ENCODE peak calls at places on chromosomes 16 and 17, in seven cellular contexts. One of them, this sample, is unnamed.

GRCh38 chr16:8919089-8919933 is 37.2 kb downstream of the LITAFD start:
- DNase-seq in fibroblast of lung: no peak
- DNase-seq in AG04450: no peak
- DNase-seq in heart left ventricle: no peak
- DNase-seq in kidney epithelial cell: no peak
- DNase-seq in pancreas: no peak
- DNase-seq in CD8-positive, alpha-beta T cell: no peak
- DNase-seq in this sample: no peak

GRCh38 chr17:10050597-10051101 is 145.6 kb upstream of the RCVRN start:
- DNase-seq in fibroblast of lung: no peak
- DNase-seq in heart left ventricle: peak; percentile 70
- DNase-seq in AG04450: peak; percentile 34
- DNase-seq in pancreas: no peak
- DNase-seq in CD8-positive, alpha-beta T cell: no peak
- DNase-seq in kidney epithelial cell: no peak
- DNase-seq in this sample: no peak

GRCh38 chr17:41416478-41416877 is 7.9 kb downstream of the KRT37 start:
- DNase-seq in heart left ventricle: no peak
- DNase-seq in fibroblast of lung: no peak
- DNase-seq in AG04450: no peak
- DNase-seq in pancreas: no peak
- DNase-seq in kidney epithelial cell: no peak
- DNase-seq in CD8-positive, alpha-beta T cell: no peak
- DNase-seq in this sample: no peak

GRCh38 chr17:80843741-80844156 is 147.9 kb upstream of the CHMP6 start:
- DNase-seq in fibroblast of lung: no peak
- DNase-seq in AG04450: no peak
- DNase-seq in pancreas: no peak
- DNase-seq in kidney epithelial cell: no peak
- DNase-seq in heart left ventricle: no peak
- DNase-seq in CD8-positive, alpha-beta T cell: no peak
- DNase-seq in this sample: no peak

GRCh38 chr17:6457688-6458190 is 13.5 kb downstream of the PIMREG start:
- DNase-seq in AG04450: no peak
- DNase-seq in pancreas: no peak
- DNase-seq in fibroblast of lung: no peak
- DNase-seq in kidney epithelial cell: no peak
- DNase-seq in CD8-positive, alpha-beta T cell: no peak
- DNase-seq in heart left ventricle: no peak
- DNase-seq in this sample: no peak

GRCh38 chr16:52552643-52553042 is 5.7 kb upstream of the TOX3 start:
- DNase-seq in heart left ventricle: no peak
- DNase-seq in AG04450: no peak
- DNase-seq in pancreas: no peak
- DNase-seq in CD8-positive, alpha-beta T cell: no peak
- DNase-seq in kidney epithelial cell: peak; percentile 57
- DNase-seq in fibroblast of lung: peak; percentile 1
- DNase-seq in this sample: peak; percentile 66

GRCh38 chr17:27455914-27456680 is at the start of gene KSR1:
- DNase-seq in kidney epithelial cell: no peak
- DNase-seq in AG04450: no peak
- DNase-seq in pancreas: peak; percentile 85
- DNase-seq in fibroblast of lung: peak; percentile 67
- DNase-seq in heart left ventricle: peak; percentile 84
- DNase-seq in CD8-positive, alpha-beta T cell: peak; percentile 45
- DNase-seq in this sample: no peak

GRCh38 chr17:32445075-32445427 is 741 bp downstream of the PSMD11 start:
- DNase-seq in CD8-positive, alpha-beta T cell: no peak
- DNase-seq in pancreas: peak; percentile 13
- DNase-seq in kidney epithelial cell: peak; percentile 42
- DNase-seq in heart left ventricle: no peak
- DNase-seq in fibroblast of lung: peak; percentile 81
- DNase-seq in AG04450: no peak
- DNase-seq in this sample: no peak

GRCh38 chr17:76598004-76598439 is 12.4 kb upstream of the ST6GALNAC2 start:
- DNase-seq in AG04450: no peak
- DNase-seq in pancreas: no peak
- DNase-seq in fibroblast of lung: no peak
- DNase-seq in heart left ventricle: no peak
- DNase-seq in kidney epithelial cell: no peak
- DNase-seq in CD8-positive, alpha-beta T cell: no peak
- DNase-seq in this sample: no peak

GRCh38 chr16:87569601-87570559 is 32.4 kb upstream of the JPH3 start:
- DNase-seq in AG04450: no peak
- DNase-seq in pancreas: no peak
- DNase-seq in heart left ventricle: no peak
- DNase-seq in fibroblast of lung: no peak
- DNase-seq in CD8-positive, alpha-beta T cell: no peak
- DNase-seq in kidney epithelial cell: no peak
- DNase-seq in this sample: no peak

GRCh38 chr17:65418622-65419021 is 142.8 kb downstream of the AXIN2 start:
- DNase-seq in AG04450: no peak
- DNase-seq in fibroblast of lung: no peak
- DNase-seq in pancreas: no peak
- DNase-seq in kidney epithelial cell: no peak
- DNase-seq in heart left ventricle: no peak
- DNase-seq in CD8-positive, alpha-beta T cell: no peak
- DNase-seq in this sample: no peak

GRCh38 chr16:87541004-87541881 is 48.4 kb upstream of the ZCCHC14 start:
- DNase-seq in fibroblast of lung: peak; percentile 78
- DNase-seq in kidney epithelial cell: no peak
- DNase-seq in AG04450: peak; percentile 46
- DNase-seq in CD8-positive, alpha-beta T cell: no peak
- DNase-seq in heart left ventricle: peak; percentile 44
- DNase-seq in pancreas: no peak
- DNase-seq in this sample: no peak

GRCh38 chr16:50509521-50510341 is 38.5 kb upstream of the NKD1 start:
- DNase-seq in heart left ventricle: no peak
- DNase-seq in pancreas: no peak
- DNase-seq in kidney epithelial cell: no peak
- DNase-seq in fibroblast of lung: no peak
- DNase-seq in CD8-positive, alpha-beta T cell: no peak
- DNase-seq in AG04450: no peak
- DNase-seq in this sample: no peak

GRCh38 chr16:64440421-64440831 is 681.4 kb downstream of the CDH11 start:
- DNase-seq in kidney epithelial cell: peak; percentile 89
- DNase-seq in fibroblast of lung: peak; percentile 99
- DNase-seq in CD8-positive, alpha-beta T cell: no peak
- DNase-seq in AG04450: peak; percentile 90
- DNase-seq in pancreas: no peak
- DNase-seq in heart left ventricle: no peak
- DNase-seq in this sample: peak; percentile 91

GRCh38 chr17:29873476-29873875 is 56.6 kb downstream of the SSH2 start:
- DNase-seq in AG04450: no peak
- DNase-seq in pancreas: no peak
- DNase-seq in kidney epithelial cell: no peak
- DNase-seq in heart left ventricle: no peak
- DNase-seq in fibroblast of lung: no peak
- DNase-seq in CD8-positive, alpha-beta T cell: no peak
- DNase-seq in this sample: no peak

GRCh38 chr16:89374393-89374948 is 115.9 kb downstream of the ANKRD11 start:
- DNase-seq in kidney epithelial cell: no peak
- DNase-seq in pancreas: no peak
- DNase-seq in AG04450: no peak
- DNase-seq in heart left ventricle: no peak
- DNase-seq in CD8-positive, alpha-beta T cell: no peak
- DNase-seq in fibroblast of lung: peak; percentile 38
- DNase-seq in this sample: no peak

GRCh38 chr16:51971184-51971583 is 575.8 kb downstream of the TOX3 start:
- DNase-seq in pancreas: no peak
- DNase-seq in fibroblast of lung: no peak
- DNase-seq in kidney epithelial cell: no peak
- DNase-seq in CD8-positive, alpha-beta T cell: no peak
- DNase-seq in heart left ventricle: no peak
- DNase-seq in AG04450: no peak
- DNase-seq in this sample: no peak

GRCh38 chr16:58127033-58127556 is 2.1 kb downstream of the CFAP20 start:
- DNase-seq in kidney epithelial cell: no peak
- DNase-seq in CD8-positive, alpha-beta T cell: no peak
- DNase-seq in pancreas: peak; percentile 41
- DNase-seq in fibroblast of lung: peak; percentile 51
- DNase-seq in heart left ventricle: no peak
- DNase-seq in AG04450: no peak
- DNase-seq in this sample: no peak

GRCh38 chr16:65010136-65010535 is 111.7 kb downstream of the CDH11 start:
- DNase-seq in pancreas: no peak
- DNase-seq in fibroblast of lung: peak; percentile 20
- DNase-seq in heart left ventricle: no peak
- DNase-seq in AG04450: no peak
- DNase-seq in kidney epithelial cell: no peak
- DNase-seq in CD8-positive, alpha-beta T cell: no peak
- DNase-seq in this sample: no peak

GRCh38 chr16:30185141-30185682 is 1.8 kb downstream of the CORO1A start:
- DNase-seq in pancreas: no peak
- DNase-seq in CD8-positive, alpha-beta T cell: no peak
- DNase-seq in fibroblast of lung: no peak
- DNase-seq in AG04450: no peak
- DNase-seq in kidney epithelial cell: no peak
- DNase-seq in heart left ventricle: no peak
- DNase-seq in this sample: no peak
- H3K4me3 ChIP-seq in pancreas: no peak overlapping the region
- H3K4me3 ChIP-seq in CD8-positive, alpha-beta T cell: peak overlapping the region; percentile 97
- H3K4me3 ChIP-seq in fibroblast of lung: no peak overlapping the region
- H3K4me3 ChIP-seq in AG04450: no peak overlapping the region
- H3K4me3 ChIP-seq in kidney epithelial cell: no peak overlapping the region
- H3K4me3 ChIP-seq in heart left ventricle: peak overlapping the region; percentile 59
- H3K4me3 ChIP-seq in this sample: no peak overlapping the region

DNA sequence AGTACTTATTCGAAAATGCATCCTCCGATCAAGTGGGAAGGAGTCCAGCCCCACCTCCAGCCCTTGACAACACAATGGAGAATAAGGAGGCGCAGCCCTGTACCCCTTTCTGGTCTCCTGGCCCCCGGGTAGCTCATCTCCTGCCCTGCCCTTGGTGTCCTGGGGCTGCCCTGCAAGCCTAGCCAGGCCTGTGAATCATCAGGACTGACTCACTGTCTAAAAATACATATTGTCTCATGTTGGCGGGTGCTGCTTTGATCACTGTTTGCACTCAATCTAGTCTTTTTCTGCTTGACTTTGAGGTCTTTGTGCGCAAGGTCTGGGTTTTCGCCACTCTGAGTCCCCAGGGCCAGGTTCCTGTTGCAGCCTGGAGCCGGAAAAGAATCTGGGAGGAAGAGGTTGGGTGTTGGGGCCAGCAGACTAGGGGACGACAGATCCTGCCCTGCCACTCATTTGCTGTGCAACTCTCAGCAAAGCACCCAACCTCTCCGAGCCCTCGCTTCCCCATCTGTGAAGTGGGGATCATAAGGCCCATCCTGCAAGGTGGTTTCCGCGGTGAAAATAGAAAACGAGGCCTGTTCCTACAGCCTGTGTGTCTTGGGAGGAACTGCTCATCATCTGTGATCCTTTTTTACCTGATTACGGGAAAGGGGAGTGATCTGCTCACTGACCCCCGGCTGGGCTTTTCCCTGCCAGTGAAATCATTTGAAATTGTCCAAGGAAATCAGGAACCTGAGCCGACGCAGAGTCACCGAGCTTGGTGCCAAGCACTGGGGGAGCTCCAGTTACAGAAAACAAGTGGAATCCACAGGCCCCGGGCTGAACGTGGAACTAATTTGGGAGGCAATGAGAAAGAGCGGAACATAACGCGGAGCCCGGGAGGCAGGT is 230.4 kb downstream of the PARN start:
- DNase-seq in kidney epithelial cell: peak; percentile 50
- DNase-seq in AG04450: no peak
- DNase-seq in fibroblast of lung: peak; percentile 83
- DNase-seq in CD8-positive, alpha-beta T cell: no peak
- DNase-seq in pancreas: no peak
- DNase-seq in heart left ventricle: peak; percentile 47
- DNase-seq in this sample: peak; percentile 37
- TF ChIP-seq CTCF in kidney epithelial cell: no peak
- TF ChIP-seq CTCF in AG04450: no peak
- TF ChIP-seq CTCF in fibroblast of lung: no peak
- TF ChIP-seq CTCF in CD8-positive, alpha-beta T cell: no peak
- TF ChIP-seq CTCF in pancreas: no peak
- TF ChIP-seq CTCF in heart left ventricle: no peak
- TF ChIP-seq CTCF in this sample: no peak

DNA sequence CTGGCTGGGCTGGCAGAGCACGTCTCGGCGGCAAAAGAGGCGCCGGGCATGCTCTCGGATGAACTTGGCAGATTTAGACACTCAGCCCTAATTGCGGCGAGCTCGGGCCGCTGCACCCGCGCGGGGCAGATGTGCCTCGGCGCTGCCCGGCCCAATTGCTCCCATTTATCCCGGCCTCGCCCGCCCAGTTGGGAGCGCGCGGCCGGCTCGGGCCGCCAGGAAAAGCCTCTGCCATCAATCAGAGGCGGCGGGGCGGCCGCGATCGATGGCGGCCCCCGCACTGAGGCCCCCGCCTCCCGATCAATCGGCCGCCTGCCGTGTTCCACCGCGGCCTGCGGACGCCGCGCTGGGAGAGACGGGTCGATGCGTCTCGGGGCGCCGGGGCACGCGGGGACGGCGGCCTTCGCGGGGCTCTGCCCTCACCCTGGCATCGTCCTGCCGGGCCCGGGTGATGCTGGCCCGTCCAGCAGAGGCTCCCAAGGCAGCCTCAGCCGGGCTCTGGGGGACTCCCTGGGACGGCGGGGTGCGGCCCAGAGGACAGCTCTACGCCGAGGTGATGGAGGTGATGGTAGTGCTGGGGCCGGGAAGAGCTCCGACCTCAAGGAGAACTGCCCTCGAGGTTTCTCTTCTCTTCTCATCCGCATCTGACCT is 200.9 kb upstream of the N4BP1 start:
- DNase-seq in CD8-positive, alpha-beta T cell: no peak
- DNase-seq in kidney epithelial cell: no peak
- DNase-seq in heart left ventricle: no peak
- DNase-seq in AG04450: no peak
- DNase-seq in fibroblast of lung: no peak
- DNase-seq in pancreas: no peak
- DNase-seq in this sample: no peak
- H3K4me3 ChIP-seq in CD8-positive, alpha-beta T cell: no peak overlapping the region
- H3K4me3 ChIP-seq in kidney epithelial cell: no peak overlapping the region
- H3K4me3 ChIP-seq in heart left ventricle: peak overlapping the region; percentile 14
- H3K4me3 ChIP-seq in AG04450: no peak overlapping the region
- H3K4me3 ChIP-seq in fibroblast of lung: no peak overlapping the region
- H3K4me3 ChIP-seq in pancreas: peak overlapping the region; percentile 1
- H3K4me3 ChIP-seq in this sample: no peak overlapping the region

DNA sequence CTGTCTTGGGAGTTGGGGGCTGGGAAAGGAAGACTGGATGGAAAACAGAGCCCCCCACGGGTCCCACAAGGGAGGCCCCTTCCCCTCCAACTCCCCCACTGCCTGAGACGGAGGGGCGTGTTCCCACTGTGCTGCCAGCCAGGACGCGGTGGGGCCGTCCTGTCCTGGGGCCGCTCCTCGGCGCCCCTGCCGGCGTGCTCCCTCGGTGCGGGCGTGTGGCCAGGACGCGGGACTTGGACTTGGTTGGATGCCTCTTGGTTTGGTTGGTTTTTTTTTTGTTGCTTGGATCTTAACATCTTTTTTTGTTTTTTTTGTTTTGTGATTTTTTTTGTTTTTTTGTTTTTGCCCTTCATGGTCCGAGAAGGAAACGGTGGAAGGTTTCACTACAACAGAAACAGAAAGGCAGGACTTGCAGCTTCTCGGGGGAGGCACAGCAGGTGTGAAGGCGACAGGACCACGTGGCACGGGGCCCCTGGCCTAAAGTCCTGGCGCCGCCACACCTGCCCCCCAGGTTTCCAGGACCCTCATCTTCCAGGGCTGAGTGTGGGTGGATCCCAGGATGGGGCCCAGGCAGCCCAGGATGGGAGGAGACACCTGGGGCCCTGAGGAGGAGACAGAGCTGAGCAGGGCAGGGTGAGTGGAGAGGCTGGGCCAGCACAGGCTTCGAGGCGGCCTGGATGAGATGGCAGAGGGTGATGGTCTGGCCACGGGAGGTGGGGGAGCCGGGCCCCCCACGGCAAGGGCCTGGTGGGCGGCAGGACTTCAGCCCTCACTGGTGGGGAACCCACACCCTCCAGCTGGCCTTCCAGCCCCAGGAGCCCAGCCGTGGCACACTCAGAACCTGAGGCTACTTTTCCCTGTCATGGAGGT is 16.1 kb downstream of the ENGASE start:
- DNase-seq in AG04450: no peak
- DNase-seq in pancreas: no peak
- DNase-seq in heart left ventricle: no peak
- DNase-seq in CD8-positive, alpha-beta T cell: no peak
- DNase-seq in kidney epithelial cell: no peak
- DNase-seq in fibroblast of lung: peak; percentile 12
- DNase-seq in this sample: no peak
- TF ChIP-seq CTCF in AG04450: peak; percentile 48
- TF ChIP-seq CTCF in pancreas: no peak
- TF ChIP-seq CTCF in heart left ventricle: no peak
- TF ChIP-seq CTCF in CD8-positive, alpha-beta T cell: no peak
- TF ChIP-seq CTCF in kidney epithelial cell: peak; percentile 42
- TF ChIP-seq CTCF in fibroblast of lung: peak; percentile 42
- TF ChIP-seq CTCF in this sample: peak; percentile 33

This sample was measured in epithelial cell of proximal tubule.